ENCODE peak calls at places on chromosomes 11 and 22, in six cellular contexts. P is cardiac muscle cell, M is spleen, G is GM23248, I is thoracic aorta, N is esophagus muscularis mucosa. V is an unnamed sample. For H3K9me3, the result is how much of the 10 kb centered on the place peaks cover.

GRCh38 chr11:112166561-112166960 is 611 bp upstream of the TEX12 start:
- DNase-seq in P (peak), M (no peak), G (peak), I (no peak), N (no peak), V (no peak)

GRCh38 chr11:121800240-121800639 is 315.8 kb downstream of the BLID start:
- DNase-seq in P (no peak), M (no peak), G (no peak), I (no peak), N (no peak), V (no peak)

GRCh38 chr11:16086229-16086628 is 270.1 kb downstream of the SOX6 start:
- DNase-seq in P (no peak), M (no peak), G (no peak), I (no peak), N (no peak), V (no peak)

GRCh38 chr11:94747136-94748110 is 20.7 kb upstream of the AMOTL1 start:
- DNase-seq in P (no peak), M (no peak), G (peak), I (no peak), N (no peak), V (no peak)

GRCh38 chr11:131888230-131888826 is 517.9 kb downstream of the NTM start:
- DNase-seq in P (peak), M (no peak), G (peak), I (no peak), N (no peak), V (no peak)

GRCh38 chr22:27133951-27134664 is 476.7 kb downstream of the MIAT start:
- DNase-seq in P (peak), M (no peak), G (peak), I (no peak), N (no peak), V (no peak)

GRCh38 chr11:20303451-20303965 is 60.0 kb upstream of the HTATIP2 start:
- DNase-seq in P (no peak), M (no peak), G (no peak), I (no peak), N (no peak), V (no peak)

GRCh38 chr22:36149464-36149863 is 11.1 kb downstream of the APOL3 start:
- DNase-seq in P (peak), M (no peak), G (peak), I (no peak), N (no peak), V (no peak)

GRCh38 chr11:40987895-40988435 is 471.5 kb downstream of the LRRC4C start:
- DNase-seq in P (no peak), M (no peak), G (no peak), I (no peak), N (no peak), V (no peak)

GRCh38 chr22:37290737-37291136 is 8.4 kb downstream of the CYTH4 start:
- DNase-seq in P (no peak), M (peak), G (peak), I (no peak), N (no peak), V (no peak)

GRCh38 chr22:20887375-20887774 is 28.6 kb downstream of the SNAP29 start:
- DNase-seq in P (no peak), M (no peak), G (peak), I (no peak), N (no peak), V (no peak)

GRCh38 chr11:118438314-118438931 is 2.1 kb downstream of the KMT2A start:
- DNase-seq in P (peak), M (peak), G (peak), I (no peak), N (no peak), V (peak)

GRCh38 chr22:25076281-25076680 is 123.4 kb upstream of the CRYBB3 start:
- DNase-seq in P (no peak), M (no peak), G (no peak), I (no peak), N (no peak), V (no peak)

GRCh38 chr22:39248254-39248653 is 3.5 kb upstream of the PDGFB start:
- DNase-seq in P (no peak), M (no peak), G (no peak), I (no peak), N (no peak), V (no peak)

GRCh38 chr11:100010393-100010792 is 676.7 kb upstream of the ARHGAP42 start:
- DNase-seq in P (no peak), M (no peak), G (no peak), I (no peak), N (no peak), V (no peak)

GRCh38 chr11:15905334-15905733 is 451.0 kb downstream of the SOX6 start:
- DNase-seq in P (no peak), M (no peak), G (no peak), I (no peak), N (no peak), V (no peak)

GRCh38 chr22:19361501-19362103 is 69.9 kb downstream of the HIRA start:
- DNase-seq in P (no peak), M (no peak), G (no peak), I (no peak), N (peak), V (no peak)

GRCh38 chr11:112363527-112363926 is 102.9 kb upstream of the PLET1 start:
- DNase-seq in P (peak), M (no peak), G (peak), I (no peak), N (no peak), V (no peak)

GRCh38 chr11:60119708-60120107 is 31.2 kb downstream of the MS4A2 start:
- DNase-seq in P (no peak), M (no peak), G (no peak), I (no peak), N (no peak), V (no peak)

GRCh38 chr22:32024791-32025190 is 18.3 kb upstream of the SLC5A1 start:
- DNase-seq in P (peak), M (no peak), G (peak), I (no peak), N (no peak), V (no peak)

GRCh38 chr11:30631148-30631547 is 45.0 kb upstream of the MPPED2 start:
- DNase-seq in P (no peak), M (no peak), G (no peak), I (no peak), N (no peak), V (no peak)

GRCh38 chr11:8832571-8833260 is 78.3 kb upstream of the AKIP1 start:
- DNase-seq in P (peak), M (no peak), G (peak), I (no peak), N (no peak), V (no peak)

GRCh38 chr11:93773601-93774200 is 10.4 kb upstream of the MED17 start:
- DNase-seq in P (no peak), M (no peak), G (no peak), I (no peak), N (no peak), V (no peak)

GRCh38 chr11:31437742-31438435 is 68.2 kb downstream of the DNAJC24 start:
- DNase-seq in P (no peak), M (no peak), G (peak), I (no peak), N (no peak), V (no peak)

GRCh38 chr11:208177-208916 is 839 bp downstream of the RIC8A start:
- DNase-seq in P (peak), M (peak), G (peak), I (no peak), N (peak), V (peak)

DNA sequence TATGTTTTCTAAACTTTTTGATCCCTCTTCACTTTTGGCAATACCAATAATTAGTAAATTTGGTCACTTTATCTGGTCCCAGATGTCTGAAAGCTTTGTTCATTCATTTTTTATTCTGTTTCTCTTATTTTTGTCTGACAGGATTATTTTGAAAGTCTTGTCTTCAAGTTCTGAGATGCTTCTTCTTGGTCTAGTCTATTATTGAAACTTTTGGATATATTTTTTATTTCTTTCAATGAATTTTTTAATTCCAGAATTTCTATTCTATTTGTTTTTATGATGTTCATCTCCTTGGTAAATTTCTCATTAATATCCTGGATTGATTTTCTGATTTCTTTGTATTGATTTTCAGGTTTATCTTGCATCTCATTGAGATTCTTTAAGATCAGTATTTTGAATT is 54.1 kb upstream of the RAB38 start:
- DNase-seq in P (no peak), M (no peak), G (no peak), I (no peak), N (no peak), V (no peak)
- H3K9me3 ChIP-seq in P (under half), M (half or more), G (under half), I (under half), N (under half), V (under half)

GRCh38 chr22:47373648-47374272 is 611.3 kb downstream of the TBC1D22A start:
- DNase-seq in P (no peak), M (peak), G (no peak), I (no peak), N (no peak), V (no peak)

GRCh38 chr22:47372111-47372581 is 609.7 kb downstream of the TBC1D22A start:
- DNase-seq in P (no peak), M (peak), G (no peak), I (no peak), N (no peak), V (no peak)

GRCh38 chr22:47371263-47372090 is 609.0 kb downstream of the TBC1D22A start:
- DNase-seq in P (no peak), M (peak), G (no peak), I (no peak), N (no peak), V (no peak)

GRCh38 chr22:47374273-47374771 is 611.9 kb downstream of the TBC1D22A start:
- DNase-seq in P (no peak), M (peak), G (no peak), I (no peak), N (no peak), V (no peak)

DNA sequence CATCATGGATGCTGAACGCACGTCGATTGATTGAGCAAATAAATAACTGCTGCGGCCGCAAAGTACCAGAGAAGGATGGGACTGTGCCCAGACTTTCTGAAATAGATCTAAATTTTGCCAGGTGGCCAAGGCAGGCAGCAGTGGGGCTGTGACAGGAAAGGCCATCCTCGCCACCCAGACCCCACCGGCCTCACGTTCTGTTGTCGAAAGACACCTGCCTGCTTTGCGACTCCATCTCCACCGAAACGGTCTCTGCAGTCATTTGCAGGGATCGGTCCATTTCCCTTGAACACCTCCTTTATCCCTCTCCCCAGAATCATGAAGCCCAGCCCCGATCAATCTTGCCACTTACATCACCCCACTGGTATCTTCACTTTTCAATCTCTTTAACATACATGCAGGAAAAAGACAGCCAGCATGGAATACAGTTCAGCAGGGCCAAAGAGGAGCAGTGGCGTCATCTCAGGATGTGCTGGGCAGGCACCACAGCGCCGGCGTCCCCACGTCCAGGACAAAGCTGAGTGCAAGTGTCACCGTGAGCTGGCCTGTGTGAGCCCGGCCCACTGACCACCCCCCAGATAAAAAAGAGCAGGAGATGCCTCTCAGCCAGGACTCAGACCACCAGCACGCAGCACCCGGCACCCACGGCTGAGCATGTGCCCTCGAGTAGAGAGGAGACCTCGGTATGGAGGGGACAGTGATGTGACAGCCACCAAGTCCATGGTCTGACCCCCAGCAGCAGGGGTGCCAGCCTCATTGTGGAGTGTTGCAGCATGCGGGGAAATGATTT is 610.3 kb downstream of the TBC1D22A start:
- DNase-seq in P (no peak), M (peak), G (no peak), I (no peak), N (no peak), V (no peak)
- H3K9me3 ChIP-seq in P (under half), M (under half), G (under half), I (under half), N (under half), V (under half)

DNA sequence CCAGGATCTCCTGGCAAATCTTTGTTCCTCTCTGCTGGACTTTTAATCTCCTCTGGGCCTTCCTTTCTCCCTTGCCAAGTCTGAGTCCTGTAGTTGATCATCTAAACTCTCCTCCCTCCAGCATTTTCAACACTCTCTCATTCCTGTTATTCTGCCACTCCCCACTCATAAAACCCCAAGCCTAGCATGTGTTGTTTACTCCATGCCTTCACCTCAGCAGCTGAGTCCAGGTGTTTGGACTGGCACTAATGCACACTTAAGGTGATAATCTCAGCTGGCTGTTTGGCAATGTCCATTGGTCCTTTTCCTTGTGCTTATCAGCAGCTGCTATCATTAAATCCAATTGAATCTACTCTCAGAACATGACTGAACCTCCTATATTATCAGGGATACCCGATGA is 876.8 kb upstream of the TENM4 start:
- DNase-seq in P (no peak), M (no peak), G (no peak), I (no peak), N (no peak), V (no peak)
- H3K9me3 ChIP-seq in P (under half), M (under half), G (under half), I (under half), N (under half), V (under half)

DNA sequence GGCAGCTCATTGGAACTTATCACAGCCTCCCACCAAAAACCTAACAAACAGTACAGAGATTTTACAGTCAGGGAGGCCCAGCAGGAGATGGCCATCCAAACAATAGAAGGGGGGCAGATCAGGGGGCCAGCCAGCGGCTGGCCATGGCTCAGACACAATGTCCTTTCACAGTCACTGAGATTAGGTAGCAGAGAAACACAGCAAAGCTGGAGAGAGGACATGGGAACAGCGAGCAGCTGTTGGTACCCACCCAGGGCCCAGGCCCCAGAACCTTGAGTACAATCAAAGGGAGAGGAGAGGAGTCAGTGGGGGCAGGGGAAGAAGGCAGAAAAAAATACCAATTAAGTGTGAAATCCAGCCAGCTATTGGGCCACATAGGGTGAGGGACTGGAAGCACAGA is 4.2 kb downstream of the TMEM121B start:
- DNase-seq in P (no peak), M (peak), G (no peak), I (no peak), N (no peak), V (no peak)
- H3K9me3 ChIP-seq in P (under half), M (under half), G (under half), I (under half), N (under half), V (under half)

GRCh38 chr22:49640366-49641095 is 187.1 kb downstream of the BRD1 start:
- DNase-seq in P (no peak), M (no peak), G (no peak), I (no peak), N (no peak), V (no peak)
- H3K9me3 ChIP-seq in P (under half), M (under half), G (under half), I (under half), N (under half), V (under half)

GRCh38 chr11:97614571-97614970 is 1224.8 kb downstream of the JRKL start:
- DNase-seq in P (peak), M (no peak), G (no peak), I (no peak), N (no peak), V (no peak)

GRCh38 chr11:97607301-97608000 is 1217.6 kb downstream of the JRKL start:
- DNase-seq in P (peak), M (no peak), G (no peak), I (no peak), N (no peak), V (no peak)

GRCh38 chr11:97610854-97611253 is 1221.0 kb downstream of the JRKL start:
- DNase-seq in P (no peak), M (no peak), G (no peak), I (no peak), N (no peak), V (no peak)

GRCh38 chr11:97610000-97610399 is 1220.2 kb downstream of the JRKL start:
- DNase-seq in P (peak), M (no peak), G (peak), I (no peak), N (no peak), V (no peak)

DNA sequence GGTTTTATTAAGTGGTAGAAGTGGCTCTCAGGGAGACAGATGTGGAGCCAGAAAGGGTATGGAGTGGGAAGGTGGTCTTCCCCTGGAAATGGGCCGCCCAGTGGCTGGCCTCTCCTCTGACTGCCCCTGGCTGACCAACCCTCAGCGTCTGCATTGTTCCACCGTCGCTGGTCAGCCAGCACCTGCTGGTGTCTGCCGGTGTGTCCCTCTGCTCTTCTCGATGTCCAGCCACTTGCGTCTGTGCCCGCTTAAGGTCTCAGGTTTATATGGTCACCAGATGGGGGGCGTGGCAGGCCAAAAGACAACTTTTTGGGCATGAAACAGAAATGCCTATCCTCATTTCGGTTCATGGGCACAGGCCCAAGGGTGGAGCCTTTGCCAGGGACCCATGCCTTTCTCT is 1221.5 kb downstream of the JRKL start:
- DNase-seq in P (no peak), M (no peak), G (no peak), I (no peak), N (no peak), V (no peak)
- H3K9me3 ChIP-seq in P (under half), M (under half), G (under half), I (under half), N (under half), V (under half)